ENCODE peak calls at places on chromosomes 12 and 14, in ten cellular contexts. Z, H, G, O, C, E, R, J, U and N are unnamed samples.

GRCh38 chr12:56634242-56634836 is 4.2 kb upstream of the BAZ2A start:
- DNase-seq in H (peak), O (no peak), G (no peak), E (no peak), C (peak), R (peak), Z (peak), U (no peak), J (no peak), N (peak)

GRCh38 chr14:35366048-35366428 is 38.5 kb downstream of the NFKBIA start:
- DNase-seq in E (peak), G (peak), H (peak), R (peak), J (no peak), O (peak), U (no peak), Z (no peak), C (no peak), N (no peak)

GRCh38 chr14:28952707-28953106 is 186.1 kb downstream of the FOXG1 start:
- DNase-seq in J (no peak), C (no peak), H (no peak), Z (no peak), O (no peak), U (no peak), E (no peak), G (no peak), R (no peak), N (no peak)

GRCh38 chr12:88308825-88309224 is 166.7 kb downstream of the TMTC3 start:
- DNase-seq in Z (no peak), U (no peak), G (peak), R (peak), J (no peak), E (peak), H (peak), O (peak), C (no peak), N (no peak)

GRCh38 chr12:98721204-98721702 is 76.2 kb downstream of the APAF1 start:
- DNase-seq in G (no peak), E (no peak), C (no peak), U (no peak), R (no peak), J (no peak), Z (no peak), H (no peak), O (no peak), N (no peak)

GRCh38 chr12:110555509-110556406 is 27.4 kb downstream of the PPTC7 start:
- DNase-seq in R (peak), Z (no peak), J (no peak), O (peak), U (peak), H (peak), C (no peak), G (peak), E (peak), N (no peak)

GRCh38 chr14:105118646-105119409 is 49.7 kb downstream of the JAG2 start:
- DNase-seq in E (no peak), Z (no peak), G (no peak), H (no peak), O (no peak), J (no peak), C (no peak), U (no peak), R (no peak), N (no peak)

GRCh38 chr12:91622981-91623380 is 440.4 kb upstream of the DCN start:
- DNase-seq in R (no peak), J (no peak), G (no peak), H (no peak), Z (no peak), O (no peak), C (no peak), E (no peak), U (no peak), N (no peak)

GRCh38 chr14:69318241-69318640 is 58.3 kb downstream of the GALNT16 start:
- DNase-seq in U (no peak), H (no peak), J (no peak), R (no peak), C (no peak), G (peak), Z (no peak), E (no peak), O (no peak), N (no peak)